ENCODE peak calls at places on chromosome 16, in four cellular contexts. W is SK-N-SH; Y is activated gamma-delta T cell treated with Interleukin-2 at 50 U/mL for 16 hours; P is stimulated activated CD4-positive, alpha-beta T cell treated with anti-CD3 and anti-CD28 coated beads, Interleukin-15, amount 100 ng/mL, for 1 hour. X is an unnamed sample.
A peak's percentile ranks its signal among the peaks of the same experiment; 100 is the strongest.

GRCh38 chr16:12341423-12341822 is 364.9 kb downstream of the SNX29 start:
- DNase-seq in Y (no peak), W (no peak), P (no peak), X (no peak)

GRCh38 chr16:53235851-53236250 is 181.1 kb downstream of the CHD9 start:
- DNase-seq in Y (no peak), P (no peak), W (no peak), X (no peak)

GRCh38 chr16:87945351-87946042 is 5.7 kb upstream of the BANP start:
- DNase-seq in Y (no peak), W (peak; percentile 90), P (no peak), X (peak; percentile 90)

GRCh38 chr16:29857133-29857760 is 5.8 kb downstream of the CDIPT start:
- DNase-seq in P (no peak), Y (no peak), W (no peak), X (no peak)

GRCh38 chr16:7452090-7452489 is 119.4 kb downstream of the RBFOX1 start:
- DNase-seq in W (no peak), Y (no peak), P (no peak), X (no peak)

GRCh38 chr16:67454104-67454503 is 23.2 kb downstream of the HSD11B2 start:
- DNase-seq in Y (no peak), P (no peak), W (no peak), X (no peak)

GRCh38 chr16:13171313-13171712 is 269.9 kb downstream of the SHISA9 start:
- DNase-seq in Y (no peak), W (no peak), P (no peak), X (no peak)

GRCh38 chr16:10828851-10829331 is 10.3 kb upstream of the TVP23A start:
- DNase-seq in Y (no peak), P (no peak), W (peak; percentile 82), X (no peak)

GRCh38 chr16:47499080-47499699 is 38.1 kb downstream of the PHKB start:
- DNase-seq in Y (no peak), W (no peak), P (no peak), X (no peak)

GRCh38 chr16:12793120-12793889 is 10.4 kb downstream of the CPPED1 start:
- DNase-seq in W (no peak), P (no peak), Y (no peak), X (no peak)

GRCh38 chr16:69796285-69797118 is 34.4 kb downstream of the WWP2 start:
- DNase-seq in Y (peak; percentile 17), W (peak; percentile 66), P (no peak), X (no peak)

GRCh38 chr16:4924593-4925378 is 12.2 kb downstream of the PPL start:
- DNase-seq in P (no peak), W (peak; percentile 67), Y (no peak), X (no peak)

GRCh38 chr16:30699615-30700099 is 686 bp downstream of the SRCAP start:
- DNase-seq in W (no peak), Y (no peak), P (no peak), X (no peak)

GRCh38 chr16:1295465-1295864 is 14.0 kb upstream of the UBE2I start:
- DNase-seq in W (no peak), P (no peak), Y (no peak), X (no peak)

GRCh38 chr16:27498020-27498419 is 51.7 kb downstream of the GTF3C1 start:
- DNase-seq in Y (no peak), P (no peak), W (no peak), X (no peak)

GRCh38 chr16:83215417-83216001 is 588.7 kb downstream of the CDH13 start:
- DNase-seq in Y (peak; percentile 24), W (peak; percentile 49), P (peak; percentile 9), X (peak; percentile 55)

GRCh38 chr16:69928856-69929400 is 22.2 kb upstream of the CLEC18A start:
- DNase-seq in P (no peak), Y (no peak), W (no peak), X (no peak)

GRCh38 chr16:55035037-55035436 is 104.4 kb downstream of the IRX5 start:
- DNase-seq in W (peak; percentile 73), P (no peak), Y (no peak), X (peak; percentile 27)

GRCh38 chr16:55297062-55297909 is 26.7 kb upstream of the IRX6 start:
- DNase-seq in W (no peak), Y (no peak), P (no peak), X (no peak)

X was measured in progenitor cell of endocrine pancreas.